ENCODE peak calls at places on chromosomes 5 and 9, in five cellular contexts. I is MM.1S; E is heart left ventricle; N is heart right ventricle; W is CD8-positive, alpha-beta T cell. Z is an unnamed sample. For H3K4me1 and H3K9me3, the result is how much of the 10 kb centered on the place peaks cover.

GRCh38 chr9:135242406-135242805 is 154.9 kb downstream of the OLFM1 start:
- DNase-seq in I (no peak), E (peak), N (peak), W (no peak), Z (no peak)

GRCh38 chr9:36337865-36338264 is 62.2 kb downstream of the RNF38 start:
- DNase-seq in I (peak), E (no peak), N (no peak), W (no peak), Z (no peak)

GRCh38 chr9:127222388-127223095 is 42.0 kb upstream of the GARNL3 start:
- DNase-seq in I (no peak), E (no peak), N (no peak), W (no peak), Z (no peak)

GRCh38 chr5:134732819-134733218 is 5.5 kb upstream of the CAMLG start:
- DNase-seq in I (no peak), E (no peak), N (no peak), W (no peak), Z (no peak)

GRCh38 chr5:155260798-155261197 is 247.2 kb downstream of the KIF4B start:
- DNase-seq in I (peak), E (no peak), N (no peak), W (no peak), Z (no peak)

GRCh38 chr5:37962389-37962788 is 122.5 kb upstream of the GDNF start:
- DNase-seq in I (no peak), E (no peak), N (no peak), W (no peak), Z (no peak)

GRCh38 chr5:1091632-1092031 is 20.2 kb downstream of the SLC12A7 start:
- DNase-seq in I (no peak), E (no peak), N (no peak), W (no peak), Z (no peak)

GRCh38 chr9:19999491-20000057 is 210.7 kb upstream of the SLC24A2 start:
- DNase-seq in I (no peak), E (no peak), N (no peak), W (no peak), Z (no peak)

GRCh38 chr9:99919930-99920329 is 13.5 kb downstream of the STX17 start:
- DNase-seq in I (no peak), E (no peak), N (no peak), W (no peak), Z (no peak)

GRCh38 chr9:89234636-89235035 is 56.0 kb upstream of the SHC3 start:
- DNase-seq in I (peak), E (no peak), N (no peak), W (no peak), Z (no peak)

GRCh38 chr5:172477466-172477865 is 23.1 kb upstream of the SH3PXD2B start:
- DNase-seq in I (no peak), E (no peak), N (no peak), W (no peak), Z (no peak)

GRCh38 chr5:153782589-153783238 is 256.0 kb downstream of the FAM114A2 start:
- DNase-seq in I (no peak), E (no peak), N (no peak), W (no peak), Z (no peak)

GRCh38 chr9:111897831-111898144 is 1.2 kb downstream of the UGCG start:
- DNase-seq in I (peak), E (no peak), N (no peak), W (peak), Z (no peak)

GRCh38 chr9:116073826-116074225 is 79.8 kb upstream of the PAPPA start:
- DNase-seq in I (no peak), E (no peak), N (no peak), W (no peak), Z (no peak)

GRCh38 chr9:112548836-112549235 is 62.2 kb downstream of the KIAA1958 start:
- DNase-seq in I (no peak), E (no peak), N (no peak), W (no peak), Z (no peak)

GRCh38 chr9:76414656-76415055 is 20.4 kb upstream of the RFK start:
- DNase-seq in I (peak), E (no peak), N (no peak), W (no peak), Z (no peak)

GRCh38 chr9:92151691-92152393 is 36.6 kb upstream of the SPTLC1 start:
- DNase-seq in I (no peak), E (no peak), N (no peak), W (no peak), Z (no peak)

GRCh38 chr5:65102826-65103673 is 334.3 kb downstream of the CWC27 start:
- DNase-seq in I (peak), E (peak), N (peak), W (peak), Z (no peak)

GRCh38 chr5:68378204-68378830 is 162.8 kb downstream of the PIK3R1 start:
- DNase-seq in I (no peak), E (no peak), N (no peak), W (peak), Z (no peak)

GRCh38 chr9:93286252-93287188 is 102.6 kb downstream of the WNK2 start:
- DNase-seq in I (peak), E (no peak), N (no peak), W (no peak), Z (no peak)

GRCh38 chr5:4720831-4721230 is 419.3 kb upstream of the ADAMTS16 start:
- DNase-seq in I (no peak), E (no peak), N (no peak), W (no peak), Z (no peak)

GRCh38 chr5:23042231-23042630 is 189.1 kb upstream of the CDH12 start:
- DNase-seq in I (no peak), E (no peak), N (no peak), W (no peak), Z (no peak)

GRCh38 chr5:19853616-19854240 is 134.3 kb downstream of the CDH18 start:
- DNase-seq in I (peak), E (no peak), N (no peak), W (no peak), Z (no peak)

GRCh38 chr5:141940695-141941271 is 17.1 kb downstream of the DELE1 start:
- DNase-seq in I (peak), E (no peak), N (no peak), W (no peak), Z (no peak)

GRCh38 chr9:114003756-114004155 is 74.3 kb downstream of the AMBP start:
- DNase-seq in I (no peak), E (no peak), N (no peak), W (no peak), Z (no peak)

GRCh38 chr5:10584714-10585113 is 20.8 kb downstream of the ANKRD33B start:
- DNase-seq in I (no peak), E (no peak), N (no peak), W (no peak), Z (no peak)

GRCh38 chr5:149466457-149466972 is 84.7 kb downstream of the CSNK1A1 start:
- DNase-seq in I (no peak), E (no peak), N (no peak), W (no peak), Z (no peak)

GRCh38 chr5:79699766-79700400 is 10.2 kb downstream of the CMYA5 start:
- DNase-seq in I (peak), E (no peak), N (no peak), W (no peak), Z (no peak)

GRCh38 chr5:124790261-124790894 is 43.9 kb upstream of the ZNF608 start:
- DNase-seq in I (no peak), E (no peak), N (no peak), W (no peak), Z (no peak)

DNA sequence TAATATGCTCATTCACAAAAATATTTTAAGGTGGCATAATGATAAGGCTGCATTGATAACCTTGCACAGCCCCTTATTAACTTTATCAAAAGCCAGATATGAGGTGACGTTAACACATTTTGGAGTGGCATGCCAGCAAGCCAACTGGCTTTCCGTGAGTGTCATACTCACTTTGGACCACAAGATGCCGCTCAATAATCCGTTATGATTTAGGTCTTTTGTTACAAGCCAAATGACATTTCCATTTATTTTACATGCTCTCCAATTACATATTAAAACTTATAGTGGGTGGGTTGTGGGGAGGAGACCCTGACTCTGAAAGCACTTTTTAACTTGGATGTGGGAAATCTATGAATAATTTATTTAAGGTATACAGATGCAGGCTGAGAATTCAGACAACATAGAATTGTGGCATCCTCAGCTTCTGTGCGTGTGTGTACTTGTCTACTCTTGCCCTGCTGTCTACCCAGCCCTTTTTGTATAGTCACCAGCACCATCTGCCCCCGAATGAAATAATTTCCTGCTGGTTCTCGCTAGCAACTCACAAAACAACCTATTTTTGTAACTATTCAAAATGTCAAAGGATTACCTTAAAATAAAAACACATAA is 305.1 kb downstream of the PSAT1 start:
- DNase-seq in I (peak), E (no peak), N (no peak), W (no peak), Z (no peak)
- H3K4me1 ChIP-seq in I (under half), E (under half), N (under half), W (under half), Z (under half)

DNA sequence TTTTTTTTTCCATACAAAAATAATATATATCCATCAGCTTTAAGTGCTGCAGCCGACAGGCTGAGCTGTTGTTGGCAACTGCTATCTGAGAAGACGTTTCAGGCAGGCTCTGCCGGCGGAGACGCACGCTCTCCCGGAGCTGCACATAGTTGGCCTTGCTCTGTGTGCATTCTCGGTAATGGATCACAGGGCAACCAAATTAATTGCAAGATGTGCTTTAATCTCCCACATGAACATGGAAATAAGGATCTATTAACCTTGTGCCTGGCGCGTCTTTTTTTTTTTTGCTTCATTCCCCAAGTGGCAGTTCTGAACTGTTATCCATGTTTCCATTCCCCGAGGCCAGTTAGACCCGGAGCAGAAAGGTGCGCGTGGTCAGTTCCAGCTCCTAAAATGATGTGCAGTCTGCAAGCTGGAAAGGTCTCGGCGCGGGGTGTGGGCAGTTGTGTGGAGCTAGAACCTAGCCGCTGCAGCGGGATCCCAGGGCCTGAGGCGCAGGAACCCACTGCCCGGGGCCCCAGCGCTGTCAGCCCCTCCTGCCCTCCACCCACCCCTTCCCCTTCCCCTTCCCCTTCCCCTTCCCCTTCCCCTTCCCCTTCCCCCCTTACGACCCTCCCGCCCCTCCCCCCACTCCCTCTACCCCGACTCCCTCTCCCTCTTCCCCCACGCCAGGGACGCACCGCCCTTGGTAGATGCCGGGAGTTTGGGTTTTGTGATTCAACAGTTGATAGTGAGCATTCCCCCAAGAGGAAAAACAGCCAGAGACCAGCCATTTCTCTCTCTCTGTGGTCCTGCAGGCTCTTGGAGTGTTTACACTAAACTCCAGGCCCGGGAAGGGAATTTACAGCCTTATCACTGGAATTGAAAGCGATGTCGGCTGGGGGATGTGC is 137.8 kb downstream of the CEP120 start:
- DNase-seq in I (no peak), E (no peak), N (no peak), W (no peak), Z (no peak)
- TF ChIP-seq CTCF in I (no peak), E (no peak), N (no peak), W (no peak), Z (no peak)

DNA sequence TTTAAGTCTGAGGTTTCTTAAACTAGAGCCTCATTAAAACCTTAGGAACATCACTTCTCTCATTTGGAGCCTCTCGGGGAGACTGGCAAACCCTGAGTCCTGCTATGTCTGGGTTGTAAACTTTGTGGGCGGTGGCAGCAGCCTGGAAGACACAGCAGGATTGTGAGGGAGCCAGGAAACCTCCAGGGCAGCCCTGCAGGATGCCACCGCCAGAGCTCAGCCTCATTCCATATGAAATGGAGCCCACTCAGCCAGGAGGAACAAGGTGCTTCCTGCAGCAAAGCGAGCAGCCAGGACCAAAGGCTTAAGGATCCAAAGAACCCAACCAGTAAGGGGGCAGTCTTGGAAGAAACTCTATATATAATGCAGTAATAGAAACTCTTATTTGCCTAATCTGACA is 37.9 kb upstream of the IDNK start:
- DNase-seq in I (no peak), E (no peak), N (no peak), W (no peak), Z (no peak)
- H3K9me3 ChIP-seq in I (under half), E (under half), N (under half), W (under half), Z (under half)

GRCh38 chr5:170265527-170265926 is 32.0 kb downstream of the LCP2 start:
- DNase-seq in I (no peak), E (no peak), N (peak), W (no peak), Z (peak)
- H3K4me1 ChIP-seq in I (half or more), E (under half), N (under half), W (half or more), Z (under half)

DNA sequence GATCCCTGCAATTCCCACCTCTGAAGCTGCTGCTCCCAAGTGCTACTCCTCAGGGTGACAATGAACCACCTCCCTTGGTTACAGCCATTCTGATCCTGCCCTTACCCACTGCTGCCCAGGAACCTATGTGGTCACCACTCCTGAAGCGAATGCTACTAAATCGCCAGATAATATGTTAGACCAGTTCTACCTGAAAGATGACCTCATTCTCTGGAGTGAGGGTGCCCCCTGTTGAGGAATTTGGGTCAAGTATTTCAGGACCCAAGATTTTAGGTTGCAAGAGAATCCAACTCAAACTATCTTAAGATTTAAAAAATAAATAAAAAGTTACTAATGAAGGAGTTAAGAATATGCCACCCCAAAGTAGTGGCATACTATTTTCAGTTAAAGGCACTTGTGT is 5.8 kb upstream of the SNAPC3 start:
- DNase-seq in I (no peak), E (no peak), N (no peak), W (peak), Z (no peak)
- TF ChIP-seq CTCF in I (peak), E (peak), N (no peak), W (peak), Z (no peak)

GRCh38 chr5:41961736-41962135 is 36.7 kb downstream of the FBXO4 start:
- DNase-seq in I (no peak), E (no peak), N (no peak), W (no peak), Z (no peak)
- H3K9me3 ChIP-seq in I (under half), E (under half), N (half or more), W (under half), Z (under half)

GRCh38 chr9:14213504-14213903 is 100.4 kb downstream of the NFIB start:
- DNase-seq in I (no peak), E (no peak), N (no peak), W (no peak), Z (no peak)
- H3K4me1 ChIP-seq in I (under half), E (half or more), N (half or more), W (under half), Z (half or more)

GRCh38 chr5:41695920-41696582 is 174.2 kb downstream of the OXCT1 start:
- DNase-seq in I (no peak), E (no peak), N (no peak), W (no peak), Z (no peak)
- TF ChIP-seq CTCF in I (peak), E (no peak), N (no peak), W (no peak), Z (no peak)